ENCODE peak calls at places on chromosomes 5 and 9, in four cellular contexts. One of them, this sample, is unnamed.

GRCh38 chr5:72392326-72392733 is 72.2 kb downstream of the PTCD2 start:
- DNase-seq in left ventricle myocardium inferior: no peak
- DNase-seq in upper lobe of right lung: no peak
- DNase-seq in tibial nerve: no peak
- DNase-seq in this sample: no peak

GRCh38 chr5:2751592-2752021 is at the start of gene IRX2:
- DNase-seq in upper lobe of right lung: peak; percentile 95
- DNase-seq in left ventricle myocardium inferior: peak; percentile 79
- DNase-seq in tibial nerve: no peak
- DNase-seq in this sample: no peak

GRCh38 chr9:123387686-123388085 is 31.7 kb downstream of the CRB2 start:
- DNase-seq in tibial nerve: no peak
- DNase-seq in upper lobe of right lung: no peak
- DNase-seq in left ventricle myocardium inferior: no peak
- DNase-seq in this sample: no peak

GRCh38 chr5:9445989-9446388 is 99.9 kb downstream of the SEMA5A start:
- DNase-seq in tibial nerve: no peak
- DNase-seq in left ventricle myocardium inferior: no peak
- DNase-seq in upper lobe of right lung: no peak
- DNase-seq in this sample: no peak

GRCh38 chr9:95736370-95736769 is 139.1 kb upstream of the ERCC6L2 start:
- DNase-seq in tibial nerve: no peak
- DNase-seq in left ventricle myocardium inferior: no peak
- DNase-seq in upper lobe of right lung: no peak
- DNase-seq in this sample: no peak

GRCh38 chr5:67702008-67702407 is 505.4 kb upstream of the CD180 start:
- DNase-seq in upper lobe of right lung: no peak
- DNase-seq in left ventricle myocardium inferior: no peak
- DNase-seq in tibial nerve: no peak
- DNase-seq in this sample: no peak

GRCh38 chr5:132230871-132231270 is 3.2 kb upstream of the P4HA2 start:
- DNase-seq in tibial nerve: no peak
- DNase-seq in left ventricle myocardium inferior: no peak
- DNase-seq in upper lobe of right lung: no peak
- DNase-seq in this sample: no peak

GRCh38 chr5:52811067-52811749 is 23.5 kb downstream of the ITGA1 start:
- DNase-seq in tibial nerve: no peak
- DNase-seq in upper lobe of right lung: no peak
- DNase-seq in left ventricle myocardium inferior: no peak
- DNase-seq in this sample: no peak

GRCh38 chr5:164627051-164627450 is 1121.6 kb downstream of the MAT2B start:
- DNase-seq in left ventricle myocardium inferior: no peak
- DNase-seq in upper lobe of right lung: no peak
- DNase-seq in tibial nerve: no peak
- DNase-seq in this sample: no peak

GRCh38 chr5:171739246-171739645 is 46.4 kb upstream of the SMIM23 start:
- DNase-seq in tibial nerve: no peak
- DNase-seq in left ventricle myocardium inferior: no peak
- DNase-seq in upper lobe of right lung: no peak
- DNase-seq in this sample: no peak

GRCh38 chr5:142478116-142478515 is 153.3 kb upstream of the SPRY4 start:
- DNase-seq in upper lobe of right lung: no peak
- DNase-seq in tibial nerve: no peak
- DNase-seq in left ventricle myocardium inferior: no peak
- DNase-seq in this sample: no peak

GRCh38 chr5:112849912-112850311 is 11.2 kb upstream of the SRP19 start:
- DNase-seq in left ventricle myocardium inferior: no peak
- DNase-seq in tibial nerve: no peak
- DNase-seq in upper lobe of right lung: no peak
- DNase-seq in this sample: no peak

GRCh38 chr5:147522435-147522834 is 12.6 kb upstream of the DPYSL3 start:
- DNase-seq in left ventricle myocardium inferior: no peak
- DNase-seq in upper lobe of right lung: no peak
- DNase-seq in tibial nerve: no peak
- DNase-seq in this sample: no peak

GRCh38 chr5:147788023-147788422 is 5.5 kb upstream of the JAKMIP2 start:
- DNase-seq in upper lobe of right lung: no peak
- DNase-seq in tibial nerve: no peak
- DNase-seq in left ventricle myocardium inferior: no peak
- DNase-seq in this sample: no peak

GRCh38 chr5:116256717-116257116 is 171.9 kb downstream of the COMMD10 start:
- DNase-seq in tibial nerve: no peak
- DNase-seq in left ventricle myocardium inferior: no peak
- DNase-seq in upper lobe of right lung: no peak
- DNase-seq in this sample: no peak

GRCh38 chr9:121929893-121930875 is 162.9 kb downstream of the TTLL11 start:
- DNase-seq in tibial nerve: no peak
- DNase-seq in left ventricle myocardium inferior: no peak
- DNase-seq in upper lobe of right lung: no peak
- DNase-seq in this sample: no peak

GRCh38 chr5:153584131-153584530 is 93.7 kb downstream of the GRIA1 start:
- DNase-seq in left ventricle myocardium inferior: no peak
- DNase-seq in upper lobe of right lung: no peak
- DNase-seq in tibial nerve: no peak
- DNase-seq in this sample: no peak

GRCh38 chr9:38067892-38068615 is 973 bp downstream of the SHB start:
- DNase-seq in left ventricle myocardium inferior: no peak
- DNase-seq in tibial nerve: no peak
- DNase-seq in upper lobe of right lung: peak; percentile 74
- DNase-seq in this sample: no peak

GRCh38 chr9:31807574-31808256 is 576.7 kb upstream of the ACO1 start:
- DNase-seq in upper lobe of right lung: no peak
- DNase-seq in left ventricle myocardium inferior: no peak
- DNase-seq in tibial nerve: no peak
- DNase-seq in this sample: no peak

GRCh38 chr5:181100121-181101015 is 30.6 kb downstream of the OR2V1 start:
- DNase-seq in left ventricle myocardium inferior: no peak
- DNase-seq in tibial nerve: no peak
- DNase-seq in upper lobe of right lung: peak; percentile 59
- DNase-seq in this sample: no peak

DNA sequence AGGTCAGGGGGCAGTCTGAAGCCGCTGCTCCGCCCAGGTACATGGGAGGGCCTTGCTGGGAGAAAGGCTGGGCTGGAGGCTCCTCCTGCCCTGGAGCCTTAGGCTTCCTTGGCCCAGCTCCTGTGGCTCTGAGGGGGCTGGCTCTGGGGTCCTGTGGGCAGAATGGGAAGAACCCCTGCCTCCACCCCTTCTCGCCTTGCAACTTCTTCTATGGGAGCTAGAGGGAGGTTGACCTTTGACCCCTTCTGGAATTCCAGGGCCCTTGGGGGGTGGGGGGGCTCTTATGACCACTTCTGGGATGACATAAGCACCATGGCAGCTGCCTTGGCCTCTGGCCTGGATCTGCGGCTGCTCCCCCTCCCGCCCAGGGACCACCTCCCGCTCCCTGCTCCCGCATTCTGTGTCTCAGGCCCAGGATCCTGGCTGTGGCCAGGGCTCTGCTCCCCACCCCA is 32.2 kb downstream of the IER5L start:
- DNase-seq in upper lobe of right lung: no peak
- DNase-seq in left ventricle myocardium inferior: peak; percentile 61
- DNase-seq in tibial nerve: no peak
- DNase-seq in this sample: no peak
- H3K4me1 ChIP-seq in upper lobe of right lung: peaks cover 61% of the 10 kb centered on the region
- H3K4me1 ChIP-seq in left ventricle myocardium inferior: peaks cover 87% of the 10 kb centered on the region
- H3K4me1 ChIP-seq in tibial nerve: peaks cover 74% of the 10 kb centered on the region
- H3K4me1 ChIP-seq in this sample: peaks cover 11% of the 10 kb centered on the region

GRCh38 chr9:130426883-130427282 is 17.9 kb upstream of the ASS1 start:
- DNase-seq in upper lobe of right lung: no peak
- DNase-seq in tibial nerve: no peak
- DNase-seq in left ventricle myocardium inferior: no peak
- DNase-seq in this sample: no peak
- TF ChIP-seq CTCF in upper lobe of right lung: no peak
- TF ChIP-seq CTCF in tibial nerve: no peak
- TF ChIP-seq CTCF in left ventricle myocardium inferior: no peak
- TF ChIP-seq CTCF in this sample: no peak

GRCh38 chr9:98724810-98725530 is 16.2 kb upstream of the GABBR2 start:
- DNase-seq in left ventricle myocardium inferior: no peak
- DNase-seq in upper lobe of right lung: no peak
- DNase-seq in tibial nerve: no peak
- DNase-seq in this sample: no peak

GRCh38 chr9:98727428-98727827 is 18.7 kb upstream of the GABBR2 start:
- DNase-seq in tibial nerve: no peak
- DNase-seq in left ventricle myocardium inferior: no peak
- DNase-seq in upper lobe of right lung: no peak
- DNase-seq in this sample: no peak

GRCh38 chr9:98728500-98728899 is 19.8 kb upstream of the GABBR2 start:
- DNase-seq in left ventricle myocardium inferior: no peak
- DNase-seq in tibial nerve: no peak
- DNase-seq in upper lobe of right lung: no peak
- DNase-seq in this sample: no peak

GRCh38 chr9:98730914-98731313 is 22.2 kb upstream of the GABBR2 start:
- DNase-seq in left ventricle myocardium inferior: no peak
- DNase-seq in tibial nerve: no peak
- DNase-seq in upper lobe of right lung: no peak
- DNase-seq in this sample: no peak

GRCh38 chr9:98726735-98727134 is 18.0 kb upstream of the GABBR2 start:
- DNase-seq in upper lobe of right lung: no peak
- DNase-seq in left ventricle myocardium inferior: no peak
- DNase-seq in tibial nerve: peak; percentile 30
- DNase-seq in this sample: no peak
- H3K4me1 ChIP-seq in upper lobe of right lung: no peaks in the 10 kb centered on the region
- H3K4me1 ChIP-seq in left ventricle myocardium inferior: peaks cover 9% of the 10 kb centered on the region
- H3K4me1 ChIP-seq in tibial nerve: no peaks in the 10 kb centered on the region
- H3K4me1 ChIP-seq in this sample: no peaks in the 10 kb centered on the region

GRCh38 chr9:99814359-99814758 is 7.3 kb upstream of the NR4A3 start:
- DNase-seq in tibial nerve: no peak
- DNase-seq in left ventricle myocardium inferior: no peak
- DNase-seq in upper lobe of right lung: no peak
- DNase-seq in this sample: no peak

GRCh38 chr9:99811172-99811571 is 10.5 kb upstream of the NR4A3 start:
- DNase-seq in upper lobe of right lung: no peak
- DNase-seq in tibial nerve: no peak
- DNase-seq in left ventricle myocardium inferior: no peak
- DNase-seq in this sample: no peak

GRCh38 chr9:99811598-99812383 is 9.9 kb upstream of the NR4A3 start:
- DNase-seq in upper lobe of right lung: no peak
- DNase-seq in tibial nerve: no peak
- DNase-seq in left ventricle myocardium inferior: no peak
- DNase-seq in this sample: no peak

GRCh38 chr9:99816392-99816791 is 5.3 kb upstream of the NR4A3 start:
- DNase-seq in left ventricle myocardium inferior: no peak
- DNase-seq in tibial nerve: no peak
- DNase-seq in upper lobe of right lung: no peak
- DNase-seq in this sample: no peak

DNA sequence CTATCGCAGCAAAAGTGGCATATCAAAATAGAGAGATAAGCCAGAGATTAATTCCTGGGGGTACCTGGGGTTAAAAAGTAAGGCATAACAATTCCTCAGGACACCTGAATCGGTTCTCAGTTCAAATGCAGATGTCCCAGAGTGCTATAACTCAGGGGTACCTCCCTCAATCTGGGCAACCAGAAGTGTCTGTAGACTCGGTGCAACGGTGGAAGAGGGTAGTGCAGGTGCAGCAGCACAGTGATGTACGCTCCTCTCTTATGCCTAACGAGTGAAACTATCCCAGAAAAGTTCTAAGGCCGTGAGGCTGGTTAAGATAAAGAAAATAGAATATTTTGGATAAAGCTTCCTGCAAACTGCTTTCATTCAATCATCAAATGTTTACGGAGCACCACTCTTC is 7.9 kb upstream of the NR4A3 start:
- DNase-seq in left ventricle myocardium inferior: no peak
- DNase-seq in upper lobe of right lung: no peak
- DNase-seq in tibial nerve: no peak
- DNase-seq in this sample: no peak
- TF ChIP-seq CTCF in left ventricle myocardium inferior: no peak
- TF ChIP-seq CTCF in upper lobe of right lung: no peak
- TF ChIP-seq CTCF in tibial nerve: no peak
- TF ChIP-seq CTCF in this sample: no peak

DNA sequence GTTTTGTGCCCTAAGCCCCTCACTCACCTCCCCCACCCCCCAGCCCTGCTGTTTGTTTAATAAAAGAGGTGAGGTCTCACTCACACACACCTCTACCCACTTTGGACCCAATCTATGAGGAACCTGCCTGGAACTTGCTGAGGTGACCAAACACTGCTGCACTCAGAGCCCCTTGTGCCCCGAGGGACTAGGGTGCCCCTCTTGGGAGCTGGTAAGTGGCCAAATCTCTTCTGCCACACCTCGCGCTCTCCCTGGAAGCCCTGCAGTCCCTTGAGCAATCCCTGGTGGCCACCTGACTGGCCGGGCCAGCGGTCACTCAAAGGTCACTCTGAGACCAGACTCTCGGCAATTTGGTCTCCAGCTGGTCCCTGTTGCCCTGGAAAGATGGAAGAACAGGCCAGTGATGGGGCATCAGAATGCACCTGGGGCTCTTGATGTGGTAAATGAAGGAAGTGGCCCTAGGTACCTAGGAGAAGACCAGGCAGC is 157.2 kb downstream of the MED10 start:
- DNase-seq in left ventricle myocardium inferior: no peak
- DNase-seq in tibial nerve: no peak
- DNase-seq in upper lobe of right lung: no peak
- DNase-seq in this sample: no peak
- H3K4me1 ChIP-seq in left ventricle myocardium inferior: no peaks in the 10 kb centered on the region
- H3K4me1 ChIP-seq in tibial nerve: no peaks in the 10 kb centered on the region
- H3K4me1 ChIP-seq in upper lobe of right lung: no peaks in the 10 kb centered on the region
- H3K4me1 ChIP-seq in this sample: no peaks in the 10 kb centered on the region

GRCh38 chr9:135770203-135770535 is 68.2 kb downstream of the KCNT1 start:
- DNase-seq in upper lobe of right lung: no peak
- DNase-seq in tibial nerve: no peak
- DNase-seq in left ventricle myocardium inferior: no peak
- DNase-seq in this sample: no peak
- TF ChIP-seq CTCF in upper lobe of right lung: no peak
- TF ChIP-seq CTCF in tibial nerve: no peak
- TF ChIP-seq CTCF in left ventricle myocardium inferior: no peak
- TF ChIP-seq CTCF in this sample: no peak

DNA sequence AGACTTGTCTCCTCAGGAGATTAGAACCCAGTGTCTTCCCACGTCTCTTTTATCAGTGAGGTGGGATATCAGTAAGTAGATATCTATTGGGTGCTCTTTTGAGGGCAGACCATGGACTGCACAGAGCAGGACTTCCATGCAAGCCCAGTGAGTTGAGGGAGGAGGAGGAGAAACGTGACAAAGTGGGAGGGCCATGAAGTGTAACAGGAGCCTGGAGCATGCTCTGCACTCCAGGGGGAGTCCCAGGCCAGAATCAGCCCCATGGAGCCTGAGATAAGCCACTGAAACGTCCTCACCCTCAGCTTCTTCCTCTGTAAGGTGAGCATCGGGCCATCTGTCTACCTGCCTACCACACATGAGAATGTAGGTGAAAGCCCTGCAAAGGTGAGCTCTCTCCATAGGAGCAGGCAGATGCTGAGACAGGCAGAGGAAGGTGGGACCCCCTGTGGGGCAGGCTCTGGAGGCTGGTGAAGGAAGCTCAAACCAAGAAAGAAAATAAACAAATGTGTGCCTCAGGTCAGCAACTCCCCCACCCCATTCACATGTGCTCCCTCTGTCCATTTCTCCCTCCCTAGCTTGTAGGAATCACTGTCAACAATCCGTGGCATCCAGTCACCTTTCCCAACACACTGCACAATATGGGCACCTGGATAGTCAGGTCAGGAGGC is 87.3 kb downstream of the NRG2 start:
- DNase-seq in upper lobe of right lung: peak; percentile 27
- DNase-seq in tibial nerve: no peak
- DNase-seq in left ventricle myocardium inferior: no peak
- DNase-seq in this sample: no peak
- H3K4me1 ChIP-seq in upper lobe of right lung: no peaks in the 10 kb centered on the region
- H3K4me1 ChIP-seq in tibial nerve: no peaks in the 10 kb centered on the region
- H3K4me1 ChIP-seq in left ventricle myocardium inferior: peaks cover 30% of the 10 kb centered on the region
- H3K4me1 ChIP-seq in this sample: no peaks in the 10 kb centered on the region

This sample was measured in Panc1.